ENCODE peak calls at places on chromosomes 1 and 21, in six cellular contexts. One of them, this sample, is unnamed.

GRCh38 chr1:61358770-61359455 is 276.6 kb downstream of the NFIA start:
- DNase-seq in GM23338: no peak
- DNase-seq in suprapubic skin: no peak
- DNase-seq in neural progenitor cell: no peak
- DNase-seq in esophagus squamous epithelium: no peak
- DNase-seq in A549: no peak
- DNase-seq in this sample: no peak

GRCh38 chr1:206891412-206891811 is 5.8 kb upstream of the IL24 start:
- DNase-seq in GM23338: no peak
- DNase-seq in A549: no peak
- DNase-seq in suprapubic skin: no peak
- DNase-seq in esophagus squamous epithelium: no peak
- DNase-seq in neural progenitor cell: no peak
- DNase-seq in this sample: no peak

GRCh38 chr21:45138199-45139002 is 64.0 kb downstream of the ADARB1 start:
- DNase-seq in A549: peak; percentile 28
- DNase-seq in esophagus squamous epithelium: no peak
- DNase-seq in GM23338: peak; percentile 92
- DNase-seq in neural progenitor cell: peak; percentile 87
- DNase-seq in suprapubic skin: peak; percentile 91
- DNase-seq in this sample: peak; percentile 86

GRCh38 chr21:44478124-44478800 is 23.0 kb downstream of the LRRC3 start:
- DNase-seq in suprapubic skin: no peak
- DNase-seq in neural progenitor cell: no peak
- DNase-seq in A549: no peak
- DNase-seq in GM23338: no peak
- DNase-seq in esophagus squamous epithelium: no peak
- DNase-seq in this sample: no peak

GRCh38 chr1:164180824-164181223 is 378.2 kb upstream of the PBX1 start:
- DNase-seq in GM23338: no peak
- DNase-seq in A549: no peak
- DNase-seq in suprapubic skin: no peak
- DNase-seq in neural progenitor cell: no peak
- DNase-seq in esophagus squamous epithelium: no peak
- DNase-seq in this sample: no peak

GRCh38 chr1:42453386-42453785 is 2.4 kb downstream of the ZMYND12 start:
- DNase-seq in esophagus squamous epithelium: no peak
- DNase-seq in suprapubic skin: no peak
- DNase-seq in A549: no peak
- DNase-seq in neural progenitor cell: no peak
- DNase-seq in GM23338: no peak
- DNase-seq in this sample: no peak

GRCh38 chr1:117171900-117172501 is 38.7 kb downstream of the VTCN1 start:
- DNase-seq in A549: no peak
- DNase-seq in suprapubic skin: no peak
- DNase-seq in esophagus squamous epithelium: no peak
- DNase-seq in neural progenitor cell: peak; percentile 92
- DNase-seq in GM23338: peak; percentile 27
- DNase-seq in this sample: no peak

GRCh38 chr1:28591708-28592313 is at the start of gene RAB42:
- DNase-seq in neural progenitor cell: peak; percentile 73
- DNase-seq in A549: no peak
- DNase-seq in esophagus squamous epithelium: no peak
- DNase-seq in suprapubic skin: no peak
- DNase-seq in GM23338: peak; percentile 80
- DNase-seq in this sample: peak; percentile 42

GRCh38 chr1:30912913-30913652 is 4.5 kb upstream of the SDC3 start:
- DNase-seq in suprapubic skin: no peak
- DNase-seq in esophagus squamous epithelium: no peak
- DNase-seq in neural progenitor cell: no peak
- DNase-seq in A549: no peak
- DNase-seq in GM23338: no peak
- DNase-seq in this sample: no peak

GRCh38 chr21:41142051-41142795 is 25.7 kb upstream of the BACE2 start:
- DNase-seq in A549: peak; percentile 12
- DNase-seq in suprapubic skin: no peak
- DNase-seq in GM23338: peak; percentile 9
- DNase-seq in esophagus squamous epithelium: no peak
- DNase-seq in neural progenitor cell: peak; percentile 21
- DNase-seq in this sample: no peak

GRCh38 chr1:198811436-198811835 is 172.6 kb downstream of the PTPRC start:
- DNase-seq in esophagus squamous epithelium: no peak
- DNase-seq in neural progenitor cell: no peak
- DNase-seq in suprapubic skin: no peak
- DNase-seq in GM23338: no peak
- DNase-seq in A549: no peak
- DNase-seq in this sample: no peak

GRCh38 chr1:9655127-9655723 is 3.7 kb downstream of the PIK3CD start:
- DNase-seq in A549: no peak
- DNase-seq in GM23338: no peak
- DNase-seq in neural progenitor cell: no peak
- DNase-seq in esophagus squamous epithelium: no peak
- DNase-seq in suprapubic skin: no peak
- DNase-seq in this sample: no peak

GRCh38 chr1:79811173-79811572 is 804.6 kb upstream of the ADGRL4 start:
- DNase-seq in suprapubic skin: no peak
- DNase-seq in A549: no peak
- DNase-seq in neural progenitor cell: no peak
- DNase-seq in esophagus squamous epithelium: no peak
- DNase-seq in GM23338: no peak
- DNase-seq in this sample: peak; percentile 10

DNA sequence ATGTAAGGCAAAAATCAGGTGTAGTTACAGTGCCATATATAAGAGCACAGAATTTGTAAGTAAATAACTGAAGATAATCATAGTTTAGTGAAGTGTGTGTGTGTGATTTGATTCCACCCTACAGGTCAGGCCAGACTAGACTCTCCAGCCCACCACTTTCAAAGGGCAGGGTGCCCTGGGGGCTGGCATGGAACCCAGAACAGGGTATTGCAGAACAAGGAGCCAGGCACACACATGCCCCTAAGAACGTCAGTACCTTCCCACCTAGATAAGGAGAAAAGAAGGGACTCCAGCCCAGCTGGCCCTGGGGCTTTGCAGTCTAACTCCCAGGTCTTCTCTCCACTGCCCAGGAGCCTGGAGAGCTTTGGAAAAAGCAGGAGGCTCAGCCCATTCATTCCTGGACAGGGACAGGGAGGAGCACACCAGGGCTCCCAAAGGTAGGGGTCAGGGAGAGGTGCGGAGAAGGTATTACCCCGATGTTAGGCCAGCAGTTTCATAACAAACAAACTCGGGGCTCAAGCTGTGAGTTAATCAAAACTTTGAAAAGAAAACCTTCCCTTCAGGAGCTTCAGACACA is 149.7 kb upstream of the VANGL1 start:
- DNase-seq in esophagus squamous epithelium: no peak
- DNase-seq in neural progenitor cell: peak; percentile 40
- DNase-seq in GM23338: no peak
- DNase-seq in suprapubic skin: no peak
- DNase-seq in A549: no peak
- DNase-seq in this sample: no peak
- H3K4me1 ChIP-seq in esophagus squamous epithelium: no peaks in the 10 kb centered on the region
- H3K4me1 ChIP-seq in neural progenitor cell: peaks cover 15% of the 10 kb centered on the region
- H3K4me1 ChIP-seq in GM23338: no peaks in the 10 kb centered on the region
- H3K4me1 ChIP-seq in suprapubic skin: no peaks in the 10 kb centered on the region
- H3K4me1 ChIP-seq in A549: peaks cover 15% of the 10 kb centered on the region
- H3K4me1 ChIP-seq in this sample: peaks cover 9% of the 10 kb centered on the region

GRCh38 chr21:42233067-42233981 is 14.4 kb downstream of the ABCG1 start:
- DNase-seq in GM23338: peak; percentile 49
- DNase-seq in suprapubic skin: peak; percentile 92
- DNase-seq in neural progenitor cell: no peak
- DNase-seq in A549: no peak
- DNase-seq in esophagus squamous epithelium: no peak
- DNase-seq in this sample: no peak

GRCh38 chr21:42235593-42235992 is 16.7 kb downstream of the ABCG1 start:
- DNase-seq in GM23338: no peak
- DNase-seq in esophagus squamous epithelium: no peak
- DNase-seq in A549: no peak
- DNase-seq in suprapubic skin: no peak
- DNase-seq in neural progenitor cell: no peak
- DNase-seq in this sample: no peak

GRCh38 chr21:42232176-42232825 is 13.4 kb downstream of the ABCG1 start:
- DNase-seq in neural progenitor cell: no peak
- DNase-seq in A549: no peak
- DNase-seq in GM23338: no peak
- DNase-seq in esophagus squamous epithelium: no peak
- DNase-seq in suprapubic skin: no peak
- DNase-seq in this sample: no peak

GRCh38 chr21:42234464-42235241 is 15.7 kb downstream of the ABCG1 start:
- DNase-seq in GM23338: peak; percentile 86
- DNase-seq in esophagus squamous epithelium: no peak
- DNase-seq in suprapubic skin: no peak
- DNase-seq in neural progenitor cell: peak; percentile 95
- DNase-seq in A549: peak; percentile 28
- DNase-seq in this sample: peak; percentile 80

DNA sequence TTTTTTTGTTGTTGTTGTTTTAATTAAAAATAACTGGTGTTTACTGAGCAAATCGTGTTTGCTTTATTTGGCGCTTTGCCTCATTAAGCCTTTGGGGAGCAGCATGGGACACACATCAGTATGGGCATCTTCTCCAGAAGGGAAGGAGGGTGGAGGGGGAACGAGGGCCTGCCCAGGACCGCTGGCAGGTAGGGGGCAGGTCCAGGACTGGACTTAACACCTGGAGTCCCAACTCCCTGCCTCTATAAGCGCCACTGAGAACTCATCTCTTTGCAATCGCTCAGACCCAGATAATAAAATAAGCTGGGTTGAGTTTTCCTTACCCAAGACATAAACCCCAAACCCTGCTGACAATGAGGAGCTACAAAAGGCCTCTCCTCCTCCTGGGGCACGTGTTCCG is 15.1 kb downstream of the ABCG1 start:
- DNase-seq in A549: no peak
- DNase-seq in neural progenitor cell: peak; percentile 29
- DNase-seq in esophagus squamous epithelium: no peak
- DNase-seq in GM23338: peak; percentile 48
- DNase-seq in suprapubic skin: no peak
- DNase-seq in this sample: no peak
- H3K4me1 ChIP-seq in A549: peaks cover 22% of the 10 kb centered on the region
- H3K4me1 ChIP-seq in neural progenitor cell: peaks cover 67% of the 10 kb centered on the region
- H3K4me1 ChIP-seq in esophagus squamous epithelium: peaks cover 41% of the 10 kb centered on the region
- H3K4me1 ChIP-seq in GM23338: peaks cover 19% of the 10 kb centered on the region
- H3K4me1 ChIP-seq in suprapubic skin: peaks cover 95% of the 10 kb centered on the region
- H3K4me1 ChIP-seq in this sample: peaks cover 34% of the 10 kb centered on the region

GRCh38 chr1:180906511-180906910 is 6.2 kb upstream of the KIAA1614 start:
- DNase-seq in suprapubic skin: no peak
- DNase-seq in GM23338: no peak
- DNase-seq in neural progenitor cell: no peak
- DNase-seq in A549: no peak
- DNase-seq in esophagus squamous epithelium: no peak
- DNase-seq in this sample: no peak
- H3K4me1 ChIP-seq in suprapubic skin: peaks cover 3% of the 10 kb centered on the region
- H3K4me1 ChIP-seq in GM23338: peaks cover 6% of the 10 kb centered on the region
- H3K4me1 ChIP-seq in neural progenitor cell: no peaks in the 10 kb centered on the region
- H3K4me1 ChIP-seq in A549: peaks cover 10% of the 10 kb centered on the region
- H3K4me1 ChIP-seq in esophagus squamous epithelium: no peaks in the 10 kb centered on the region
- H3K4me1 ChIP-seq in this sample: no peaks in the 10 kb centered on the region

DNA sequence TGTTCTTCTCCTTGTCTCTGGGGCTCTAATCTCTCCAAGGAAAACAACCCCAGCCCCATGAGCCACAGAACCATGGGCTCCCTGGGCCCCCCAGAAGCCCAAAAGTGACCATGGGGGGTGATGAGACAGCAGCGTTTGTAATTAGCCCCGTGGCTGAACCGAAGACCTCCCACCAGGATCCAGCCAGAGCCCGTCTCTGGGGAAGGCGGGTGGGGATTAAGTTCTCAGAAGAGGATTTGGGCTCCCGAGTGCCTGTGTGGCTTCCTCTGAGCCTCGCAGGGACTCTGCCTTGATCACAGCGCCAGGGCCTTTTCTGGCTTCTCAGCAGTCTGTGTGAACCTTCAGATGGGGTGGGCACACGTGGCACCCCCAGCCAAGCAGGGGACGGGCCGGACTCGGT is 77.0 kb downstream of the ALPL start:
- DNase-seq in A549: no peak
- DNase-seq in esophagus squamous epithelium: no peak
- DNase-seq in neural progenitor cell: peak; percentile 92
- DNase-seq in suprapubic skin: no peak
- DNase-seq in GM23338: no peak
- DNase-seq in this sample: peak; percentile 83
- H3K4me1 ChIP-seq in A549: peaks cover 20% of the 10 kb centered on the region
- H3K4me1 ChIP-seq in esophagus squamous epithelium: peaks cover 17% of the 10 kb centered on the region
- H3K4me1 ChIP-seq in neural progenitor cell: peaks cover 26% of the 10 kb centered on the region
- H3K4me1 ChIP-seq in suprapubic skin: peaks cover 33% of the 10 kb centered on the region
- H3K4me1 ChIP-seq in GM23338: peaks cover 8% of the 10 kb centered on the region
- H3K4me1 ChIP-seq in this sample: peaks cover 45% of the 10 kb centered on the region

This sample was measured in A673.